ENCODE peak calls at places on chromosomes 11 and 22, in seven cellular contexts. J, T, S, X, O, G and C are unnamed samples.

GRCh38 chr22:39661842-39662676 is 91.5 kb downstream of the CACNA1I start:
- DNase-seq in T (no peak), S (peak; percentile 70), O (no peak), J (no peak), X (peak; percentile 37), G (no peak), C (no peak)

GRCh38 chr11:116104480-116105174 is 600.4 kb upstream of the CADM1 start:
- DNase-seq in S (no peak), O (no peak), G (no peak), T (no peak), X (no peak), J (no peak), C (no peak)

GRCh38 chr11:119489087-119489486 is 66.1 kb upstream of the THY1 start:
- DNase-seq in T (no peak), J (peak; percentile 3), O (no peak), G (no peak), X (no peak), S (no peak), C (no peak)

GRCh38 chr11:119664701-119665420 is 64.1 kb downstream of the NECTIN1 start:
- DNase-seq in T (no peak), G (no peak), J (no peak), S (no peak), X (no peak), O (no peak), C (no peak)

GRCh38 chr22:20943104-20943933 is 23.7 kb upstream of the AIFM3 start:
- DNase-seq in J (no peak), O (no peak), G (no peak), S (no peak), X (no peak), T (no peak), C (no peak)

GRCh38 chr11:102603576-102603975 is 21.6 kb downstream of the MMP20 start:
- DNase-seq in O (no peak), T (no peak), J (no peak), X (no peak), S (no peak), G (no peak), C (no peak)

GRCh38 chr22:46019351-46019750 is 42.4 kb upstream of the WNT7B start:
- DNase-seq in G (no peak), T (no peak), S (peak; percentile 3), O (no peak), J (peak; percentile 19), X (no peak), C (no peak)

GRCh38 chr11:123478352-123478986 is 48.4 kb downstream of the GRAMD1B start:
- DNase-seq in S (peak; percentile 42), O (no peak), X (peak; percentile 43), J (peak; percentile 36), G (peak; percentile 76), T (peak; percentile 77), C (peak; percentile 83)

GRCh38 chr22:45709004-45709739 is 37.5 kb downstream of the ATXN10 start:
- DNase-seq in J (no peak), X (no peak), S (no peak), G (peak; percentile 33), O (no peak), T (no peak), C (no peak)

GRCh38 chr11:131750692-131751091 is 380.3 kb downstream of the NTM start:
- DNase-seq in J (no peak), O (no peak), X (no peak), G (no peak), S (no peak), T (no peak), C (no peak)

GRCh38 chr11:131748146-131749050 is 378.0 kb downstream of the NTM start:
- DNase-seq in O (no peak), T (no peak), G (peak; percentile 85), X (peak; percentile 48), S (peak; percentile 42), J (peak; percentile 50), C (no peak)

GRCh38 chr11:131750152-131750551 is 379.7 kb downstream of the NTM start:
- DNase-seq in J (no peak), G (no peak), O (no peak), X (no peak), S (no peak), T (no peak), C (no peak)

GRCh38 chr11:131746201-131746600 is 375.8 kb downstream of the NTM start:
- DNase-seq in S (no peak), G (no peak), X (no peak), O (no peak), T (no peak), J (no peak), C (no peak)

GRCh38 chr11:131749100-131749499 is 378.7 kb downstream of the NTM start:
- DNase-seq in G (peak; percentile 88), O (no peak), J (no peak), X (no peak), S (no peak), T (no peak), C (no peak)
- TF ChIP-seq POLR2AphosphoS5 in G (peak; percentile 73), O (no peak), J (no peak), X (no peak), S (no peak), T (no peak), C (no peak)

GRCh38 chr22:35921777-35922176 is 106.8 kb downstream of the RBFOX2 start:
- DNase-seq in X (peak; percentile 53), G (peak; percentile 90), S (peak; percentile 70), J (peak; percentile 74), T (peak; percentile 76), O (no peak), C (no peak)
- H3K4me3 ChIP-seq in X (no peak overlapping the region), G (no peak overlapping the region), S (no peak overlapping the region), J (no peak overlapping the region), T (no peak overlapping the region), O (no peak overlapping the region), C (no peak overlapping the region)

GRCh38 chr11:16979708-16980622 is 34.2 kb downstream of the PLEKHA7 start:
- DNase-seq in J (no peak), G (no peak), X (no peak), O (no peak), S (no peak), T (no peak), C (no peak)

GRCh38 chr11:16982256-16982671 is 31.9 kb downstream of the PLEKHA7 start:
- DNase-seq in T (no peak), X (peak; percentile 53), G (no peak), J (peak; percentile 66), O (no peak), S (no peak), C (no peak)

GRCh38 chr11:16982809-16983208 is 31.4 kb downstream of the PLEKHA7 start:
- DNase-seq in J (no peak), T (no peak), G (no peak), O (no peak), X (no peak), S (no peak), C (no peak)

GRCh38 chr11:16984229-16984628 is 30.0 kb downstream of the PLEKHA7 start:
- DNase-seq in T (no peak), O (no peak), G (no peak), S (no peak), J (no peak), X (no peak), C (no peak)

DNA sequence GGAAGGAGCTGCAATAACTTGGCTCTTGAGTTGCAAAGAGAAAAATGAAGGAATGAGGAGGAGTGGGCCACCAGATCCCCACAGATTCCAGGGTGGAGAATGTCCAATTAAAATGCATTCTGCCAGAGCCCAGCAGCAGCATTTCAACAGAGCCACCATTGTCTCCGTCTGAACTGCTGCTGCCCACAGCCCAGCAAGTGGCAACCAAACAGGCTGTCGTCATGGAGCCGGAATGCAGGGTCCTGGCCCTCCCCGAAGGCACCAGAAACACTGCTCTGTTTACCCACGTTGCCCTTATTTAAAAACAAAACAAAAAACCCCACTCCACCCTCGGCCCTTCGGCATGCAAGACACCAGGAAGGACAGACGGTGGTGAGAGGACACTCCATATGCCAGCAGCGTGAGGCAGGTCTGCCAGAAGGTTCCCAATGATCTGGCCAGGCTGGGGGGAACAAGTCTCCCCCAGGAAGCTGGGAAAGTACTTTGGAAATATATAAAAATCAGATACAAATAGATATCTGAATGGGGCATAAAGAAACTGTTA is 32.5 kb downstream of the PLEKHA7 start:
- DNase-seq in J (no peak), T (peak; percentile 28), G (no peak), X (peak; percentile 50), O (no peak), S (no peak), C (no peak)
- TF ChIP-seq POLR2AphosphoS5 in J (no peak), T (no peak), G (no peak), X (no peak), O (no peak), S (no peak), C (no peak)

DNA sequence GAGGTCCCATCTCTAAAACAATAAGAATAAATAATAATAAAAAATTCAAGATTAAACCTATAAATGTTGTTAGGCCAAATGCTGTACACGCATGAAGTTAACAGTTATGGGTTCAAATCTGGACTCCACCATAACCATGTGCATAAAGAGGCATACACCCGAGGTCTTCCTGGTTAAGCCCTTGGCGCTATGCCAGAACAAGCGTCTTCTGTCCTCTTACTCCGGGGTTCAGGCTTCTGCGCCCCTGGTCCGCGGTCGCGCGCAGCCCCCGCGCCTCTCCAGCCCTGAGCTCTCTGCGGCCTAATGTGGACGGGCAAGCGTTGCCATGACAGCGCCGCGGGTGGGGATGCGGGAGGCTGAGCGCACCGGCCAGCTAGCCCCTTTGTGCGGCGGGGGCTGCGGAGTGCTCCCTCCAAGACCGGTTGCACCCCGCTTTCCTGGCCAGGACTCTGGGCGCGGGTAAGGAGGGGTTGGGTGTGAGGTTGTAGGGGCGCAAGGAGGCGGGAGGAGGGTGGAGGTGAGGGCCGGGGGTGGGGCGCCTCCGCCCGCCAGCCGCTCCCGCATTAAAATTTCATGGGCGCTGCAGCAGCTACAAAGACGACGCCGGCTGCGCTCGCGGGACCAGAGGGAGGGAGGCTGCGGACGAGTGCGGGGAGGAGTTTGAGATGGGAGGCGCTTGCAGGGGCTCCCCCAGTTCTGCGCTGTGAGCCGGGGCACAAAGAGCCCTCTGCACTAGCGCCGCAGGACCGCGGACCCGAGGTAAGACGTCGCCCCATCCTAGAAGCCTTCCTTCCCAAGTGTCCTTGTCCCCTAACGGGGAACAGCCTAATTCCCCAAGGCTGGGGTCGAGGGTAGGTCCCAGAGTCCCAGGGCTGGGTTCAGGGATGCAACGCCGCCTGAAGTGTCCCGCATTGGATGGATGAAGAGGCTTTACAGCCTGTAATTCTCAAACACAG is at the start of gene MIAT:
- DNase-seq in J (peak; percentile 42), O (no peak), T (no peak), G (no peak), X (peak; percentile 40), S (peak; percentile 64), C (no peak)
- H3K4me3 ChIP-seq in J (peak within 1 kb of the TSS; percentile 31), O (peak within 1 kb of the TSS; percentile 51), T (peak within 1 kb of the TSS; percentile 61), G (no peak within 1 kb of the TSS), X (peak within 1 kb of the TSS; percentile 29), S (peak within 1 kb of the TSS; percentile 29), C (peak within 1 kb of the TSS; percentile 76)

GRCh38 chr22:40679249-40679963 is at the start of gene MCHR1:
- DNase-seq in J (no peak), X (no peak), S (no peak), T (no peak), O (no peak), G (no peak), C (no peak)
- TF ChIP-seq POLR2AphosphoS5 in J (no peak), X (no peak), S (no peak), T (no peak), O (no peak), G (no peak), C (no peak)

GRCh38 chr11:6746626-6747025 is 25.1 kb downstream of the OR2AG2 start:
- DNase-seq in O (no peak), G (no peak), T (no peak), X (no peak), S (no peak), J (no peak), C (no peak)
- H3K4me3 ChIP-seq in O (peak overlapping the region; percentile 31), G (no peak overlapping the region), T (no peak overlapping the region), X (no peak overlapping the region), S (no peak overlapping the region), J (peak overlapping the region; percentile 28), C (no peak overlapping the region)